ENCODE peak calls at places on chromosomes 2 and 18, in six cellular contexts. O is pancreas; U is ovary; M is colonic mucosa; R is effector memory CD4-positive, alpha-beta T cell; B is neural progenitor cell. I is an unnamed sample.

GRCh38 chr2:95385570-95385984 is 16.9 kb upstream of the FAHD2A start:
- DNase-seq in M (peak; percentile 3), O (peak; percentile 62), U (peak; percentile 79), R (no peak), B (no peak), I (no peak)

GRCh38 chr18:49399003-49399402 is 61.4 kb downstream of the DYM start:
- DNase-seq in R (no peak), M (no peak), O (no peak), U (no peak), B (no peak), I (no peak)

GRCh38 chr2:240433973-240434727 is 1.3 kb upstream of the GPC1 start:
- DNase-seq in B (no peak), U (peak; percentile 69), O (peak; percentile 74), M (no peak), R (no peak), I (no peak)

GRCh38 chr2:188975497-188976102 is 1.4 kb downstream of the COL3A1 start:
- DNase-seq in O (no peak), R (no peak), B (no peak), M (peak; percentile 33), U (peak; percentile 66), I (no peak)

GRCh38 chr2:225117061-225117716 is 74.9 kb upstream of the DOCK10 start:
- DNase-seq in B (no peak), M (no peak), U (no peak), R (no peak), O (no peak), I (no peak)

GRCh38 chr2:129484999-129485398 is 494.5 kb upstream of the RAB6C start:
- DNase-seq in O (no peak), R (no peak), M (no peak), U (no peak), B (no peak), I (no peak)

GRCh38 chr2:39494784-39495251 is 57.7 kb upstream of the MAP4K3 start:
- DNase-seq in M (no peak), B (peak; percentile 24), O (no peak), U (peak; percentile 29), R (no peak), I (no peak)

GRCh38 chr2:98972582-98973167 is 36.6 kb upstream of the CRACDL start:
- DNase-seq in R (no peak), O (no peak), M (no peak), B (no peak), U (no peak), I (no peak)

GRCh38 chr2:94982661-94983060 is 42.8 kb upstream of the MAL start:
- DNase-seq in U (no peak), B (no peak), O (no peak), M (no peak), R (no peak), I (no peak)

GRCh38 chr2:28274911-28275685 is 117.6 kb upstream of the FOSL2 start:
- DNase-seq in M (peak; percentile 86), O (no peak), B (peak; percentile 23), R (no peak), U (no peak), I (no peak)

GRCh38 chr18:25058520-25058919 is 293.4 kb downstream of the ZNF521 start:
- DNase-seq in R (no peak), O (no peak), U (no peak), M (no peak), B (no peak), I (no peak)

GRCh38 chr2:85595378-85596232 is at the start of gene RNF181:
- DNase-seq in R (peak; percentile 88), B (peak; percentile 98), U (peak; percentile 94), O (peak; percentile 95), M (peak; percentile 98), I (peak; percentile 100)

GRCh38 chr2:85597241-85597640 is 1.7 kb downstream of the RNF181 start:
- DNase-seq in B (no peak), O (no peak), M (no peak), R (no peak), U (no peak), I (no peak)

GRCh38 chr2:85593023-85593422 is 2.5 kb upstream of the RNF181 start:
- DNase-seq in O (peak; percentile 88), B (no peak), U (no peak), R (no peak), M (no peak), I (no peak)

GRCh38 chr2:85596486-85597143 is 1.1 kb downstream of the RNF181 start:
- DNase-seq in R (no peak), B (no peak), O (no peak), M (no peak), U (no peak), I (no peak)

GRCh38 chr2:85594715-85595377 is 699 bp upstream of the RNF181 start:
- DNase-seq in O (no peak), M (no peak), R (no peak), U (no peak), B (no peak), I (no peak)
- H3K4me1 ChIP-seq in O (peaks cover 36% of the 10 kb centered on the region), M (peaks cover 6% of the 10 kb centered on the region), R (peaks cover 13% of the 10 kb centered on the region), U (peaks cover 22% of the 10 kb centered on the region), B (peaks cover 6% of the 10 kb centered on the region), I (peaks cover 47% of the 10 kb centered on the region)

GRCh38 chr18:41373612-41374011 is 581.4 kb upstream of the PIK3C3 start:
- DNase-seq in U (no peak), M (no peak), B (peak; percentile 11), O (no peak), R (no peak), I (no peak)

GRCh38 chr18:41378628-41379027 is 576.4 kb upstream of the PIK3C3 start:
- DNase-seq in R (no peak), O (no peak), M (no peak), U (no peak), B (peak; percentile 41), I (no peak)
- H3K27ac ChIP-seq in R (no peak overlapping the region), O (no peak overlapping the region), M (no peak overlapping the region), U (no peak overlapping the region), B (no peak overlapping the region), I (no peak overlapping the region)

GRCh38 chr2:218999881-219000568 is 6.8 kb upstream of the CRYBA2 start:
- DNase-seq in R (no peak), M (peak; percentile 41), U (no peak), O (peak; percentile 89), B (peak; percentile 49), I (no peak)

GRCh38 chr2:218997730-218998129 is 4.5 kb upstream of the CRYBA2 start:
- DNase-seq in M (no peak), R (no peak), B (no peak), O (no peak), U (no peak), I (no peak)

GRCh38 chr2:218999021-218999880 is 6.0 kb upstream of the CRYBA2 start:
- DNase-seq in B (peak; percentile 50), R (no peak), M (no peak), O (no peak), U (no peak), I (no peak)

GRCh38 chr2:218996937-218997336 is 3.7 kb upstream of the CRYBA2 start:
- DNase-seq in U (no peak), R (no peak), B (no peak), M (peak; percentile 46), O (no peak), I (no peak)

GRCh38 chr2:218998414-218999002 is 5.3 kb upstream of the CRYBA2 start:
- DNase-seq in U (no peak), B (no peak), R (no peak), M (no peak), O (no peak), I (no peak)
- H3K4me1 ChIP-seq in U (peaks cover 11% of the 10 kb centered on the region), B (peaks cover 41% of the 10 kb centered on the region), R (peaks cover 39% of the 10 kb centered on the region), M (peaks cover 9% of the 10 kb centered on the region), O (peaks cover 28% of the 10 kb centered on the region), I (peaks cover 38% of the 10 kb centered on the region)

DNA sequence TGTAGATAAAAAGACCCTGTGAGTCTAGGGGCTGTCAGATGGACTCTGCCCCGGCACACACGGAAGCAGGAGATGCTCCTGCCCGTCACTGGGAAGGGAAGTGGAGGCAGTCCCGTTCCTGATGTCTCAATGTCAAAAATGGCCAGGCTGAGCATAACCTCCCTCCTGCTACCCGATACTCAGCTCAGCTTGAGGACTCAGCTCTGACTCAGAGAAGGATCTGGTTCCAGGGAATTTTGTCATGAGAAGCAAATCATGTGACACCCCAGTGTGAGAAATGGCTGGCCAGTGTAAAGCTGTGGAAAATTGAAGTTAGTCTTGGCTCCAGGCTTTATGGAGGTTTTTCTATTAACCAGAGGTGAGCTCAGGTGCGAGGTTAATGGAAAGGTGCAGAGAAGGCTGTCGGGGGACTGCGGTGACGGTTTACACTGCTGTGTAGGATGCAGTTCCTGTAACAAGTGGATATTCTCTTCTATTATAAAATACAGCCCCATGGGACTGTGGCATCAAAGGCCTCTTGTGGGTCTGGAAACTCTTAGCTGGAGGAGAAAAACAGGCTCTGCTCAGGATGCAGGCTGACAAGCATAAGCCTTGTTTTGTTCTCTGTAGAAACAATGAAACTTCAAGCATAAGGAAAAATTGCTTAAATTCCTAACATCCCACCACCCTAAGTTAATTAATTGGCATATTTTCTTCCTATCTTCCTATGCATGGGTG is 24.7 kb upstream of the AGAP1 start:
- DNase-seq in O (no peak), B (peak; percentile 27), R (no peak), M (peak; percentile 31), U (no peak), I (no peak)
- H3K27ac ChIP-seq in O (peak overlapping the region; percentile 88), B (no peak overlapping the region), R (no peak overlapping the region), M (no peak overlapping the region), U (no peak overlapping the region), I (peak overlapping the region; percentile 11)

GRCh38 chr2:237529452-237530402 is 36.6 kb upstream of the PRLH start:
- DNase-seq in U (no peak), R (no peak), B (no peak), O (no peak), M (no peak), I (no peak)

GRCh38 chr2:237527241-237527640 is 39.1 kb upstream of the PRLH start:
- DNase-seq in U (no peak), M (no peak), O (no peak), B (no peak), R (no peak), I (no peak)

GRCh38 chr2:237525559-237526157 is 38.6 kb downstream of the MLPH start:
- DNase-seq in O (no peak), U (no peak), M (no peak), B (no peak), R (no peak), I (no peak)

GRCh38 chr2:237530472-237531433 is 35.6 kb upstream of the PRLH start:
- DNase-seq in R (no peak), O (no peak), B (no peak), M (no peak), U (no peak), I (no peak)

DNA sequence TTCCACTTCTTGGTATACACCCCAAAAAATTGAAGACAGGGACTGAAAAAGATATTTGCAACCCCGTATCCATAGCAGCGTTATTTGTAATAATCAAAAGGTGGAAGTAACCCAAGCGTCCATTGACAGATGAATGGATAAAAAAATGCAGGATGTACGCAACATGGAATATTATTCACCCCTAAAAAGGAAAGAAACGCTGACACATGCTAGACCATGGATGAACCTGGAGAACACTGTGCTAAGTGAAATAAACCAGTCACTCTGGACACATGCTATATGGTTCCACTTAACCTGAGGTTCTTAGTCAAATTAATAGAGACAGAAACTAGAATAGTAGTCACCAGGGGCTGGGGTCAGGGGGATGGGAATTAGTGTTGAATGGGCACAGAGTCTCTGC is 38.6 kb upstream of the PRLH start:
- DNase-seq in M (no peak), U (no peak), B (no peak), R (no peak), O (no peak), I (no peak)
- H3K4me1 ChIP-seq in M (no peaks in the 10 kb centered on the region), U (no peaks in the 10 kb centered on the region), B (no peaks in the 10 kb centered on the region), R (no peaks in the 10 kb centered on the region), O (no peaks in the 10 kb centered on the region), I (no peaks in the 10 kb centered on the region)